ENCODE peak calls at places on chromosome 15, in four cellular contexts. S is GM23338, D is MM.1S, E is SK-N-SH. L is an unnamed sample. For H3K27me3, the result is how much of the 10 kb centered on the place peaks cover.

GRCh38 chr15:78264304-78265136 is at the start of gene DNAJA4:
- DNase-seq in E (peak), D (no peak), S (peak), L (peak)

GRCh38 chr15:78308422-78309021 is 9.1 kb upstream of the SKIC8 start:
- DNase-seq in S (peak), D (peak), E (peak), L (peak)

GRCh38 chr15:68655686-68656437 is 77.1 kb downstream of the CORO2B start:
- DNase-seq in S (no peak), E (peak), D (no peak), L (no peak)

GRCh38 chr15:85667491-85668424 is 127.0 kb downstream of the KLHL25 start:
- DNase-seq in S (no peak), E (no peak), D (peak), L (no peak)

GRCh38 chr15:96381463-96381862 is 51.0 kb downstream of the NR2F2 start:
- DNase-seq in D (no peak), E (no peak), S (no peak), L (no peak)

GRCh38 chr15:68032672-68033071 is 21.4 kb upstream of the PIAS1 start:
- DNase-seq in E (no peak), D (no peak), S (peak), L (no peak)

GRCh38 chr15:23532019-23532418 is 33.5 kb upstream of the MKRN3 start:
- DNase-seq in E (no peak), S (no peak), D (no peak), L (no peak)

GRCh38 chr15:89016549-89017041 is 71.7 kb upstream of the ABHD2 start:
- DNase-seq in D (no peak), E (no peak), S (no peak), L (no peak)

GRCh38 chr15:99409097-99409473 is 156.7 kb upstream of the MEF2A start:
- DNase-seq in E (peak), D (no peak), S (peak), L (peak)

GRCh38 chr15:101570238-101570637 is 80.7 kb upstream of the PCSK6 start:
- DNase-seq in S (no peak), E (no peak), D (no peak), L (no peak)

GRCh38 chr15:32941823-32942222 is 224.0 kb downstream of the GREM1 start:
- DNase-seq in D (no peak), S (no peak), E (peak), L (no peak)

GRCh38 chr15:78061963-78062427 is 15.5 kb downstream of the TBC1D2B start:
- DNase-seq in E (no peak), D (peak), S (no peak), L (peak)

GRCh38 chr15:41971893-41972340 is 440 bp downstream of the EHD4 start:
- DNase-seq in E (peak), D (no peak), S (peak), L (peak)

GRCh38 chr15:41493205-41493901 is at the start of gene ITPKA:
- DNase-seq in S (peak), D (peak), E (peak), L (peak)

GRCh38 chr15:27694506-27695077 is 404.5 kb downstream of the OCA2 start:
- DNase-seq in E (no peak), D (no peak), S (no peak), L (no peak)

GRCh38 chr15:62209322-62209721 is 44.2 kb upstream of the C2CD4B start:
- DNase-seq in D (no peak), S (no peak), E (no peak), L (no peak)

GRCh38 chr15:47756872-47757271 is 39.6 kb downstream of the SEMA6D start:
- DNase-seq in D (peak), E (no peak), S (no peak), L (peak)

GRCh38 chr15:87902772-87903388 is 353.7 kb downstream of the NTRK3 start:
- DNase-seq in D (no peak), S (no peak), E (no peak), L (peak)

GRCh38 chr15:68256675-68257450 is 20.7 kb upstream of the FEM1B start:
- DNase-seq in D (peak), S (peak), E (no peak), L (peak)

GRCh38 chr15:24862726-24863521 is 91.9 kb upstream of the SNRPN start:
- DNase-seq in E (no peak), D (no peak), S (peak), L (no peak)

GRCh38 chr15:96160269-96160668 is 170.2 kb upstream of the NR2F2 start:
- DNase-seq in E (no peak), D (no peak), S (no peak), L (peak)

GRCh38 chr15:27089233-27089586 is 118.2 kb downstream of the GABRG3 start:
- DNase-seq in S (no peak), D (no peak), E (no peak), L (no peak)

GRCh38 chr15:72176155-72176554 is 21.4 kb downstream of the GRAMD2A start:
- DNase-seq in S (no peak), E (no peak), D (no peak), L (no peak)

GRCh38 chr15:69462493-69463181 is 10.0 kb downstream of the RPLP1 start:
- DNase-seq in S (peak), E (peak), D (peak), L (peak)

GRCh38 chr15:30923429-30923828 is 19.7 kb downstream of the FAN1 start:
- DNase-seq in S (no peak), D (no peak), E (no peak), L (no peak)

GRCh38 chr15:71914092-71914491 is 103.7 kb downstream of the NR2E3 start:
- DNase-seq in D (no peak), E (no peak), S (no peak), L (no peak)

GRCh38 chr15:40960151-40960885 is 7.0 kb downstream of the CHAC1 start:
- DNase-seq in S (no peak), E (no peak), D (no peak), L (no peak)

GRCh38 chr15:20355256-20355868 is 186.2 kb downstream of the GOLGA6L6 start:
- DNase-seq in S (no peak), E (no peak), D (no peak), L (no peak)

GRCh38 chr15:89575656-89576416 is 567 bp downstream of the TICRR start:
- DNase-seq in D (peak), S (peak), E (no peak), L (peak)

GRCh38 chr15:96324900-96325299 is 5.6 kb upstream of the NR2F2 start:
- DNase-seq in E (no peak), S (no peak), D (no peak), L (no peak)

GRCh38 chr15:43275736-43276562 is 9.2 kb upstream of the TGM5 start:
- DNase-seq in S (no peak), E (no peak), D (no peak), L (no peak)

GRCh38 chr15:65818927-65819562 is 27.0 kb upstream of the DENND4A start:
- DNase-seq in E (no peak), D (no peak), S (no peak), L (no peak)

GRCh38 chr15:89068325-89068784 is 19.9 kb upstream of the ABHD2 start:
- DNase-seq in S (no peak), E (no peak), D (no peak), L (peak)

GRCh38 chr15:74422723-74423442 is 10.9 kb downstream of the SEMA7A start:
- DNase-seq in E (no peak), S (peak), D (no peak), L (no peak)

GRCh38 chr15:41464889-41465580 is 28.6 kb upstream of the ITPKA start:
- DNase-seq in D (no peak), S (no peak), E (no peak), L (no peak)

GRCh38 chr15:89129123-89129815 is 41.0 kb downstream of the ABHD2 start:
- DNase-seq in D (peak), S (peak), E (peak), L (no peak)

GRCh38 chr15:98077186-98077585 is 116.7 kb downstream of the ARRDC4 start:
- DNase-seq in D (no peak), S (no peak), E (no peak), L (peak)

GRCh38 chr15:98071786-98072185 is 111.3 kb downstream of the ARRDC4 start:
- DNase-seq in S (no peak), E (no peak), D (no peak), L (no peak)

GRCh38 chr15:98075441-98075840 is 114.9 kb downstream of the ARRDC4 start:
- DNase-seq in S (no peak), D (no peak), E (no peak), L (no peak)

DNA sequence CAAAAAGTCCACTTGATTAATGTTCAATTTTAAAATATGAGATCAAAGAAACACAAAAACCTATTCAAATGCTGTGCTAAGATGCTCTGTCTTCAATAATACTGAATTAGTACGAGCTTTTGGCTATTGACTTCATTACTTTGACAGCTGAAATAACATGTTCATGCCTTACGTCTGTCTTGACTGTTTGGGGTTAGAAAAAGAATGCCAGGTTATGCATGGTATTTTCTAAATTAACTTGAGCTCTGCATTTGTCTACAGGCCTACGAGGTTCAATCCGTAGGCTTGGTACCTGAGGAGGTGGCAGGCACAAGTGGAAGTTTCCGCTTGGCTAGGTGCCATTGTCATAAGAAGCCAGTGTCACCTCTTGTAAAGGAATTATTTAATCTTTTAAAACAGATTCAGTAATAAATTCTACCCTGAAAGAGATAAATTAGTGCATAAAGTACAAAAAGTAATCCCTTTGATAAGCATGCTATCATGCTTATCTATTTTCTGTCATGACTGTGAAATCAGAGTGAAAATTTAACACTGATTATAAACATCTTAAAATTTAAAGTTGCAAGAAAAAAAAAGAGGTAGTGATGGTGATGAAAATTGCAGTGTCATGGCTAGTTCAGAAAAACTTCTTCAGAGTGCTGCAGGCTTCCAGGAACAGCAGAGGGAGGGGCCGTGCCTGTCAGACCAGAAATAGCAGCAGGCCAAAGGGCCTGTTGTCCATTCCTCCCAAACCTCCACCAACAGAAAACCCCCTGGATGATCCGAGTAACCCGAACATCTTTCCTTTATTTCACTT is 115.7 kb downstream of the ARRDC4 start:
- DNase-seq in D (no peak), S (no peak), E (no peak), L (peak)
- H3K27me3 ChIP-seq in D (under half), S (under half), E (under half), L (under half)

DNA sequence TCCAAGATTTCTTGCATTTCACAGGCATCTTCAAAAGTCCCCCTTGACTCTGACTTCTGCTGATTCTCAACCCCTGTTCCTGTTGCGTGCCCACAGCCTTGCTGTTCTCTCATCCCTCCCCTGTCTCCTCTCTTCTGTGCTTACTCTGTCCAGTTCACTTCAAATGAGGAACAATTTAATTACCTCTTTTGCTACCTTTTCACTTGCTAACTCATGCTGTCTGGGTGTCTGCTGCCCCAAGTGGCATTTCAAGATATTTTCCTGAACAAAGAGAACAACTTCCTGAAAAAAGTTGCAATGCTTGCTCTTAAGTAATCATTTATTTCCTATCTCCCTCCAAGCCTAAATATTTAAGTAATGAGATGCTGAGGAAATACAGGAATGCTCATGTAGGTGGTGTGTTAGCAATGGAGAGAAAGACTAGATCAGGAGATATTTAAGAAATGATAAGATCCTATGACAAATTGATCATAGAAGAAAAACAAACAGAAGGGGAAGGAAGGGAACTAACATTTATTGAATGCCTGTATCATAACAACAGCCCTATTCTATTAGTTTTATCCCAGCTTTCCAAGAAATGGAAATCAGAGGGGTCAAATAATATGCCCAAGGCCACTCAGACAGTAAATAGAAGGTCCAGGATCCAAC is 42.2 kb downstream of the SV2B start:
- DNase-seq in E (no peak), S (peak), D (peak), L (no peak)
- H3K27ac ChIP-seq in E (no peak), S (no peak), D (no peak), L (no peak)

GRCh38 chr15:82186161-82186560 is 76.4 kb downstream of the EFL1 start:
- DNase-seq in S (no peak), D (no peak), E (no peak), L (no peak)
- TF ChIP-seq CTCF in S (no peak), D (no peak), E (no peak), L (no peak)

GRCh38 chr15:53260647-53261046 is 470.5 kb upstream of the ONECUT1 start:
- DNase-seq in D (no peak), S (no peak), E (no peak), L (no peak)

GRCh38 chr15:53251523-53251922 is 461.4 kb upstream of the ONECUT1 start:
- DNase-seq in E (no peak), D (no peak), S (no peak), L (no peak)

GRCh38 chr15:53251998-53252397 is 461.9 kb upstream of the ONECUT1 start:
- DNase-seq in S (no peak), E (no peak), D (no peak), L (no peak)

GRCh38 chr15:53256457-53256856 is 466.3 kb upstream of the ONECUT1 start:
- DNase-seq in E (no peak), S (no peak), D (no peak), L (no peak)

GRCh38 chr15:53256043-53256442 is 465.9 kb upstream of the ONECUT1 start:
- DNase-seq in S (peak), E (no peak), D (no peak), L (no peak)
- H3K27me3 ChIP-seq in S (under half), E (under half), D (under half), L (under half)

DNA sequence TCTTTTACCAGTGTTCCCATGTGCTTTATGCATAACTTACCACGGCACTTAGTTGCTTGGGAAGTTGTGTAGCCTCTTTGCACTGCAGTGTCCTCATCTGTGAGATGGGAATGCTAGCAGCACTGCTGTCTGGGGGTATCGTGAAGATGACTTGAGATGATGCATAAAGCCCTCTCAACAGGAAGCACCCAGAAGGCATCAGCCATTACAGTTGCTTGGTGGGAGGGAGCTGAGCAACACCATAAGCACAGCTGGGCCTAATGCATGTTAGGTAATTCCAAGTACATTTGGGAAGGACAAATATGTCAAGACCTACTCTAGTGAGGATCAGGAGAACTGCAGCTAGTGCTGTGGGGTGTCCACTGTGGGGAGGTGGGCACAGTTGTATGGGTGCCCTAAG is 123.5 kb upstream of the RASGRP1 start:
- DNase-seq in D (no peak), S (no peak), E (no peak), L (no peak)
- H3K27ac ChIP-seq in D (no peak), S (no peak), E (no peak), L (no peak)

GRCh38 chr15:64748251-64748650 is 27.1 kb downstream of the RBPMS2 start:
- DNase-seq in S (no peak), D (no peak), E (no peak), L (no peak)

GRCh38 chr15:64749167-64749566 is 26.2 kb downstream of the RBPMS2 start:
- DNase-seq in S (no peak), E (no peak), D (no peak), L (no peak)

GRCh38 chr15:64747578-64747977 is 27.8 kb downstream of the RBPMS2 start:
- DNase-seq in S (no peak), E (no peak), D (no peak), L (no peak)

GRCh38 chr15:64751464-64751863 is 23.9 kb downstream of the RBPMS2 start:
- DNase-seq in E (no peak), D (no peak), S (peak), L (no peak)

DNA sequence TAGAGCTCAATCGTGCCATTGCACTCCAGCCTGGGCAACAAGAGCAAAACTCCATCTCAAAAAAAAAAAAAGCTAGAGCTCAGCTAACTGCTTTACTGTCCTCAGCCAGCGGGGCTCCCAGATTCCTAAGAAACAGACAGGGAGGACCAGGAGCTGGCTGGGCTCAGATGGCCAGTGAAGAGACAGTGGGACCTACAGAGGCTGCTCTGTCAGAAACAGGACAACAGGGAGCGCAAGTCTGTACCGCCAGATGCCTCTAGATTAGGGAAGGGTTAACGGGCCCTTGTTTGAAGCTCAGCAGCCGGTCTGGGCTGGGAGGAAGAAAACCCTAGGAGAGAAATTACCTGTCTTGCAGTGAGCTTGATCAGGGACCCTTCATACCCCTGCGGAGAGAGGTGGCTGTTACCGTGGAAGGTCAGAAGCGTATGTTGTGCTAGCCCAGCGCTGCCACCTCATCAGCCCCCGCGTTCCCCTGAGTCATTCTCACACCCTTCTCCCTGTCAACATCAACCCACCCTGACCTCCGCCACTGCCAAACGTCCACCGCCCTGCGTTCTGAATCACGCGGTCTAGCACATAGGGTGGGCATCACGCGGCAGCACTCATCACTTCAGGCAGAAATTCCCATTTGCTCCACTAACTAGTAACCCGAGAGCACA is 25.3 kb downstream of the RBPMS2 start:
- DNase-seq in S (peak), E (peak), D (no peak), L (no peak)
- TF ChIP-seq CTCF in S (peak), E (peak), D (no peak), L (no peak)

DNA sequence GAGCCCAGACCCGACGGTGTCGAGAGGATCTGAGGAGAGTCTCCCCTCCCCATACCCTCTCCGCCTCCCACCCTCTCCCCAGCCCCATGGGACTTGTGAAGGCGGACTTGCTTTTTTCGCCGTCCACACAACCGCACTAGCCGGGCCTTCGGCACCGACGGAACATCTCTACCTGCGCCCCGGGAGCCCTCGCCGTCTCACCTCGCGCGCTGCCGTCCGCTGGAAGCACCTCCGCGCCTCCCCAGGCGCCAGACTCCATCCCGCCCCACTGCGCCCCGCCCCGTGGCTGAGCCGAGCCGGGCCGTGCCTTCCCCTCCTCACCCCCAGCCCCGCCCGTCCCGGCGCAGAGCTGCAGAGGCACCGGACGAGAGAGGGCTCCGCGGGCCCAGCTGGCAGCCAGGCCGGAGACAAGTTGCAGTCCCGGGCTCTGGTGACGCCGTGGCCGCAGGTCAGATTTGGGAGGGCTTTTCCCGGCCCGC is at the start of the genes DUOX1 and DUOXA1:
- DNase-seq in E (no peak), S (peak), D (peak), L (peak)
- H3K27me3 ChIP-seq in E (under half), S (half or more), D (under half), L (under half)

GRCh38 chr15:60218256-60218655 is 179.5 kb downstream of the ANXA2 start:
- DNase-seq in S (no peak), D (no peak), E (no peak), L (no peak)
- H3K27ac ChIP-seq in S (no peak), D (no peak), E (no peak), L (no peak)

L was measured in left lung.